ENCODE peak calls at places on chromosomes 3 and 15, in six cellular contexts. J is breast epithelium, N is NCI-H2081, T is HEK293T, Z is NCI-H1417, Y is Kasumi-1. U is an unnamed sample.

GRCh38 chr3:72549819-72550581 is 298.2 kb downstream of the SHQ1 start:
- DNase-seq in J (no peak), Z (peak; percentile 18), T (no peak), Y (no peak), N (no peak), U (no peak)

GRCh38 chr15:75508741-75509532 is 57.4 kb upstream of the SIN3A start:
- DNase-seq in Y (peak; percentile 74), J (no peak), N (no peak), Z (peak; percentile 18), T (peak; percentile 55), U (no peak)

GRCh38 chr3:46466871-46467403 is 2.2 kb upstream of the LTF start:
- DNase-seq in Y (no peak), Z (no peak), J (no peak), N (no peak), T (no peak), U (peak; percentile 39)

GRCh38 chr15:88465633-88466219 is 1.5 kb downstream of the MRPL46 start:
- DNase-seq in N (no peak), J (no peak), Z (no peak), T (no peak), Y (no peak), U (no peak)

GRCh38 chr3:166283856-166284255 is 446.6 kb upstream of the BCHE start:
- DNase-seq in Z (no peak), N (no peak), J (no peak), Y (no peak), T (no peak), U (no peak)

GRCh38 chr15:48796521-48796920 is 14.3 kb downstream of the CEP152 start:
- DNase-seq in Y (no peak), J (no peak), Z (no peak), T (no peak), N (no peak), U (no peak)

GRCh38 chr3:182947892-182948291 is 32.4 kb downstream of the DCUN1D1 start:
- DNase-seq in N (no peak), T (peak; percentile 7), J (no peak), Y (peak; percentile 4), Z (no peak), U (no peak)

GRCh38 chr3:130604806-130605205 is 87.8 kb downstream of the COL6A6 start:
- DNase-seq in Z (no peak), J (no peak), N (no peak), T (no peak), Y (peak; percentile 99), U (no peak)

GRCh38 chr15:43998607-43999006 is 171.8 kb downstream of the WDR76 start:
- DNase-seq in Y (no peak), T (no peak), N (no peak), Z (no peak), J (no peak), U (no peak)

GRCh38 chr15:41727143-41727542 is 47.1 kb upstream of the MAPKBP1 start:
- DNase-seq in N (no peak), J (no peak), Y (no peak), Z (no peak), T (no peak), U (no peak)

GRCh38 chr3:46449755-46450552 is 14.8 kb downstream of the LTF start:
- DNase-seq in Z (no peak), N (no peak), Y (no peak), T (peak; percentile 56), J (no peak), U (no peak)

GRCh38 chr3:122092460-122093165 is 37.5 kb downstream of the CD86 start:
- DNase-seq in J (no peak), T (peak; percentile 33), Z (no peak), Y (peak; percentile 78), N (no peak), U (no peak)

GRCh38 chr15:78203346-78204225 is 30.8 kb downstream of the ACSBG1 start:
- DNase-seq in T (no peak), J (peak; percentile 11), Y (no peak), N (no peak), Z (no peak), U (no peak)

GRCh38 chr3:145639880-145640279 is 521.1 kb downstream of the PLOD2 start:
- DNase-seq in Y (no peak), N (no peak), Z (no peak), J (no peak), T (no peak), U (no peak)

GRCh38 chr3:179526989-179527391 is 35.7 kb upstream of the ACTL6A start:
- DNase-seq in N (peak; percentile 57), Z (peak; percentile 38), Y (peak; percentile 84), T (peak; percentile 45), J (no peak), U (peak; percentile 52)